ENCODE peak calls at places on chromosomes 1 and 21, in nine cellular contexts. S is mesothelial cell of epicardium; G is lower leg skin; I is heart right ventricle; R is brain microvascular endothelial cell; Q is PC-3; B is GM12865; O is CD8-positive, alpha-beta T cell; N is endothelial cell. W is an unnamed sample.

GRCh38 chr1:163544441-163544840 is 222.7 kb downstream of the NUF2 start:
- DNase-seq in R (no peak), I (no peak), S (no peak), G (no peak), B (no peak), N (no peak), Q (peak), O (no peak), W (no peak)

GRCh38 chr1:8552820-8553397 is 235.0 kb downstream of the SLC45A1 start:
- DNase-seq in B (no peak), R (no peak), N (no peak), G (no peak), Q (no peak), S (no peak), I (no peak), O (no peak), W (no peak)

GRCh38 chr1:234707641-234708040 is 97.7 kb upstream of the IRF2BP2 start:
- DNase-seq in G (no peak), R (no peak), S (no peak), O (no peak), N (no peak), Q (peak), B (no peak), I (no peak), W (no peak)

GRCh38 chr1:24275510-24275909 is 43.6 kb upstream of the GRHL3 start:
- DNase-seq in N (no peak), B (no peak), G (no peak), Q (peak), R (peak), S (no peak), I (no peak), O (no peak), W (no peak)

GRCh38 chr1:17553970-17554369 is 14.5 kb downstream of the ARHGEF10L start:
- DNase-seq in S (no peak), Q (peak), R (peak), B (peak), N (no peak), O (no peak), I (no peak), G (no peak), W (peak)

GRCh38 chr21:44556879-44557278 is 1.7 kb downstream of the KRTAP10-3 start:
- DNase-seq in B (peak), G (peak), I (no peak), O (no peak), R (no peak), S (no peak), N (no peak), Q (no peak), W (no peak)

GRCh38 chr1:67347688-67348472 is 40.2 kb downstream of the IL12RB2 start:
- DNase-seq in G (no peak), B (peak), I (peak), S (no peak), Q (peak), N (peak), R (peak), O (no peak), W (peak)

GRCh38 chr1:56301791-56302190 is 277.6 kb downstream of the PLPP3 start:
- DNase-seq in Q (peak), N (no peak), B (no peak), R (peak), O (no peak), S (no peak), I (no peak), G (no peak), W (no peak)

GRCh38 chr1:234676103-234676594 is 66.2 kb upstream of the IRF2BP2 start:
- DNase-seq in Q (peak), N (peak), S (peak), G (peak), B (peak), R (peak), I (peak), O (peak), W (peak)

GRCh38 chr1:43509740-43510375 is 20.8 kb upstream of the PTPRF start:
- DNase-seq in O (no peak), B (peak), S (no peak), G (peak), Q (peak), N (no peak), I (no peak), R (no peak), W (no peak)

GRCh38 chr1:98391175-98391574 is 270.3 kb upstream of the SNX7 start:
- DNase-seq in G (no peak), Q (no peak), S (no peak), I (no peak), N (no peak), B (no peak), O (no peak), R (no peak), W (no peak)

GRCh38 chr1:32703479-32704291 is 1.1 kb upstream of the SYNC start:
- DNase-seq in S (no peak), I (peak), G (no peak), N (no peak), Q (peak), O (no peak), B (no peak), R (peak), W (no peak)

GRCh38 chr21:23003951-23004350 is 2005.7 kb downstream of the NCAM2 start:
- DNase-seq in N (no peak), B (no peak), S (no peak), R (no peak), Q (peak), I (no peak), O (no peak), G (no peak), W (no peak)

GRCh38 chr1:22636369-22636768 is at the start of gene C1QA:
- DNase-seq in O (no peak), I (peak), S (no peak), B (no peak), G (no peak), Q (no peak), R (no peak), N (no peak), W (no peak)

GRCh38 chr1:183566026-183566425 is 24.2 kb downstream of the NCF2 start:
- DNase-seq in O (no peak), S (no peak), I (no peak), N (no peak), G (no peak), B (no peak), R (no peak), Q (no peak), W (no peak)

GRCh38 chr1:156920233-156921052 is at the start of gene LRRC71:
- DNase-seq in R (peak), S (peak), N (peak), Q (peak), O (peak), B (peak), G (peak), I (peak), W (peak)

GRCh38 chr1:86207323-86207722 is 50.8 kb upstream of the COL24A1 start:
- DNase-seq in Q (peak), I (peak), R (peak), N (no peak), B (no peak), S (no peak), O (no peak), G (no peak), W (peak)

GRCh38 chr1:221598122-221598521 is 143.8 kb downstream of the DUSP10 start:
- DNase-seq in I (no peak), S (no peak), G (no peak), R (no peak), B (no peak), Q (no peak), O (no peak), N (no peak), W (no peak)

GRCh38 chr1:14968251-14968812 is 185.2 kb upstream of the TMEM51 start:
- DNase-seq in Q (peak), N (no peak), G (peak), I (peak), S (no peak), O (no peak), R (peak), B (no peak), W (no peak)

GRCh38 chr1:91022518-91022929 is 689 bp upstream of the ZNF644 start:
- DNase-seq in I (no peak), N (no peak), Q (no peak), G (no peak), B (no peak), R (no peak), S (no peak), O (no peak), W (no peak)

GRCh38 chr1:59142663-59143487 is 154.0 kb upstream of the FGGY start:
- DNase-seq in I (no peak), B (peak), R (peak), Q (peak), S (no peak), G (no peak), N (no peak), O (no peak), W (peak)

DNA sequence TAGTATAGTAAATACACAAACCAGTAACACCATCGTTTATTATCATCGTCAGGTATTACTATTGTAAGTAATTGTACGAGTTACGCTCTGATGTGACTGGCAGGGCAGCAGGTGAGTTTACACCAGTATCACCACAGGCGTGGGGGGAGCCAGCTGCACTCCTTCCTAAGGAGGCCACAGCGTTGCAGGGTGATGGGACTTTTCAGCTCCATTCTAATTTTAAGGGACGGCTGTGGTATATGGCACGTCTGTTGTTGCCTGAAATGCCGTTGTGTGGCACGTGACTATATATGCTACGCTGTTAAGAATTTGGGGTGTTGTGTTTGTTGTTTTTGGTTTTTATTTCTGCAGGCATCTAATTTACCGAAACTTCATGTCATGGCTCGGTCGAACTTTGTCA is 164.8 kb upstream of the COL6A1 start:
- DNase-seq in Q (no peak), G (no peak), R (no peak), N (no peak), S (no peak), I (no peak), O (no peak), B (no peak), W (no peak)
- TF ChIP-seq CTCF in Q (no peak), G (no peak), R (no peak), N (no peak), S (no peak), I (no peak), O (no peak), B (no peak), W (no peak)

DNA sequence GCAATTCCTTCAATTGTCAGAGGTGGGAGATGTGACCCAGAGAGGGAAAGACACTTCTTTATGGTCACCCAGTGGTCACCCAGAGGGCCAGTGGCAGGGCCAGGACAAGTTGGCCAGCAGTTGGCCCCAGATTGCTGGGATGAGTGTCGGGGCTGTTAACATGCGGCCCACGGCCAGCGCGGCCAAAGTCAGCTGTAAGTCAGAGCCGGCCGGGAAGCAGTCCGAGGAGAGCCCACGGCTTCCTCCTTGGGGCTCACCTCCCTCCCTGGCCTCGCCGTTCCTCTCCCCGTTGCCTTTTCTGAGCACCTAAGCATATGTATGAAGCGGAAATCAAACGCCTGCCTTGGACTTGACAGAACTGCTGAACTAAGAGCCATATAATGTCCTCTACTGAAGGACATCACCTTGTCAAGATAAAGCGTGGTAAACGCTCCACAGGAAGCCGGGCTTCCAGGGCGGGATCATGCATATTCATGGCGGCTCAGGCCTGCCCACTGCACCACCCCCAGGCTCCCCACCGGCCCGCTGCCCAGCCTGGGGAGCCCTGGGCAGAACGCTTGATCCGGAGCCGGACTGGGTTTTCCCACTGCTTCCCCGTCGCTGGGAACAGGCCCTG is 245.4 kb upstream of the POU3F1 start:
- DNase-seq in Q (no peak), S (no peak), N (no peak), I (no peak), O (no peak), B (peak), G (no peak), R (no peak), W (no peak)
- TF ChIP-seq CTCF in Q (no peak), S (no peak), N (no peak), I (no peak), O (no peak), B (no peak), G (no peak), R (no peak), W (no peak)

GRCh38 chr21:31107871-31108270 is 69.6 kb upstream of the KRTAP19-8 start:
- DNase-seq in B (no peak), I (no peak), S (no peak), Q (no peak), O (no peak), G (no peak), R (no peak), N (no peak), W (no peak)

GRCh38 chr21:31107151-31107785 is 69.0 kb upstream of the KRTAP19-8 start:
- DNase-seq in R (no peak), S (no peak), I (no peak), O (no peak), B (no peak), N (no peak), Q (no peak), G (no peak), W (no peak)

GRCh38 chr21:31110430-31110829 is 72.2 kb upstream of the KRTAP19-8 start:
- DNase-seq in S (no peak), R (no peak), O (no peak), B (no peak), I (no peak), N (no peak), Q (no peak), G (no peak), W (no peak)

GRCh38 chr21:31111093-31111492 is 72.8 kb upstream of the KRTAP19-8 start:
- DNase-seq in N (no peak), B (no peak), O (no peak), S (no peak), G (no peak), Q (no peak), I (no peak), R (no peak), W (no peak)

DNA sequence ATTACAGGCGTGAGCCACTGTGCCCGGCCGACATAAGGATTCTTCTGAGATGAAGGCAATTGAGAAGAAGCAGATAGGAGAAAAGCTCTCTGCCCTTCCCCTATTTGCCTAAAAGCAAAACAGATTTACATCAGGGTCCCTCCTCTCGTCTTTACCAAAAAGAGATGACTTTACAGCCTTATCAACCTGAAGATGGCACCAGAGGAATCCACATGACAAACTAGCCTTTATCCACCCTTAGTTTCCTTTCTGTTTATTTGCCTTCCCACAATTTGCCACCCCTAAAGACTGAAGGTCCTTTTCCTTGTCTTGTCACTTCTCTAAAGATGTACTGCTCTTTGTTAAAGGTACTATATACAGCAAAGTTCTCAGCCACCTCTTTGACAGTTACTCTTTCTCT is 70.7 kb upstream of the KRTAP19-8 start:
- DNase-seq in B (peak), Q (peak), G (no peak), R (no peak), O (no peak), S (no peak), I (no peak), N (no peak), W (no peak)
- TF ChIP-seq CTCF in B (no peak), Q (peak), G (no peak), R (peak), O (peak), S (no peak), I (no peak), N (no peak), W (no peak)

DNA sequence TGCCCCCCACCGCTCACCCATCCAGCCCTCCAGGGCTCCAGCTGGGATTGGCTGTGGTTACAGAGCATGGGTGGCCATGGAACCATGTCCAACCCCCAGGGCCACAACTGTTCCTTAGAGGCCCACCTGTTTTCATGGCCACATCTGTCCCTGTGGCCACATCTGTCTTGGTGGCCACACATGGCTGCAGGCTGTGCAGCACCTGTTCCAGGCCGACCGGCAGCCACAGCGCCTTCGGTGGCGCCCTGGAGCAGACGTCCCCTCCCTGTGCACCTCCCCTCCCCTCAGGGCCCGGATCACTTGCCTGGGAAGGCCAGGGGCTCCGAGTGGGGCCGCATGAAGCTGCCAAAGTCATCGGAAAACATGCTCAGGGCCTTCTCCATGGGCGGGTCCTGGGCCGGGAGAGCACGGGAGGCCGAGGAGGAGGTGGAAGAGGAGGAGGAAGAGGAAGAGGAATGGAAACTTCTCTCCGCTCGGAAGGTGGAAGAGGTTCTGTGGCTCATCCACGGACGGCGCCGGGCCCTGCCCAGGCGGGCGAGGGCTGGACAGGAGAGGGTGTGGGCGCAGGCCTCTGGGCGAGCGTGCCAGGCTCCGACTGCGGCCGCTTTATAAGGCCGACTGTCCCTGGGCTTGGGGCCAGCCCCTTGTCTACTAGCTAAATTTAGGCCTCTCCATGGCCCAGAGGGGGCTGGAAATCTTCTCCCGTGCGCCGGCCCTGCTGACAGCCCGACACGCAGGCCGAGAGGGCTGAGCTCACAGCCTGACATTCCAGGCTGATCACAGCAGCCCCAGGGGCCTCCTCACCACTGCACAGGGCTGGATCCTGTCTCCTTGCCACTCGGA is at the start of gene HSPB7:
- DNase-seq in S (peak), I (peak), Q (no peak), B (peak), R (peak), G (peak), N (no peak), O (no peak), W (no peak)
- TF ChIP-seq CTCF in S (no peak), I (no peak), Q (no peak), B (peak), R (no peak), G (no peak), N (no peak), O (no peak), W (no peak)

GRCh38 chr1:102435483-102435882 is 438.8 kb upstream of the OLFM3 start:
- DNase-seq in G (no peak), B (no peak), R (no peak), I (no peak), O (no peak), Q (no peak), S (no peak), N (no peak), W (no peak)

GRCh38 chr1:102431253-102431652 is 434.5 kb upstream of the OLFM3 start:
- DNase-seq in S (no peak), R (no peak), N (no peak), B (peak), O (no peak), Q (no peak), G (no peak), I (no peak), W (no peak)

DNA sequence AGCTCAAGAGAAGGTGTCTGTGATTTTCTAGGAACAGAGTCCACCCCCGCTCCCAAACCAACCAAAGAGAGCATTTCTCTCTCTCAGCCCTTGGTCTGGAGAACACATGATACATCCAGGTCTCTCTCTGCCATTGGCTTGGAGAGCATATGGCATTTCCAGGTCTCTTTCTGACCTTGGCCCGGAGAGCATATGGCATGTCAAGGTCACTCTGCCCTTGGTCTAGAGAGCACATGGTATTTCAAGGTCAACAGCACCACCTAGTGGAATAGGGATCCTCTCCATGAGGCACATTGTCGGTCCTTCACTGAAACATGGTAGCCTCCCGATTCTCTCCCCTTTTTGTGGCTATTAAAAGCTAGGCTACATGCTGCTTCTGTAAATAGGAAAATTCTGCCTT is 437.7 kb upstream of the OLFM3 start:
- DNase-seq in R (no peak), S (no peak), N (peak), B (peak), I (no peak), Q (peak), O (no peak), G (no peak), W (no peak)
- TF ChIP-seq CTCF in R (peak), S (peak), N (peak), B (peak), I (no peak), Q (peak), O (no peak), G (no peak), W (no peak)

GRCh38 chr1:161020573-161021167 is at the start of gene F11R:
- DNase-seq in Q (peak), S (peak), G (peak), O (no peak), N (peak), B (peak), R (no peak), I (peak), W (peak)
- TF ChIP-seq CTCF in Q (peak), S (peak), G (no peak), O (no peak), N (peak), B (peak), R (peak), I (no peak), W (peak)

DNA sequence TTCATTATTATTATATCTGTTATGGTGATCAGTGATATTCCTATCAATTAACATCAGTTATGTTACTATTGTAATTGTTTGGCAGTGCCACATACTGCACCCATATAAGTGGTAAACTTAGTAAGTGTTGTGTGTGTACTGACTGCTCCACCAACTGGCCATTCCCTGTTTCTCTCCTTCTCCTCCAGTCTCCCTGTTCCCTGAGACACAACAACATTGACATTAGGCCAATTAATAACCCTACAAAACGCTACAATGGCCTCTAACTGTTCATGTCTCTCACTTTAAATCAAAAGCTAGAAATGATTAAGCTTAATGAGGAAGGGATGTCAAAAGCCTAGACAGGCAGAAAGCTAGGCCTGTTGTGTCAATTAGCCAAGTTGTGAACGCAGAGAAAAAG is 6.6 kb upstream of the THRAP3 start:
- DNase-seq in O (no peak), N (no peak), G (no peak), S (no peak), I (no peak), B (no peak), Q (peak), R (peak), W (peak)
- TF ChIP-seq CTCF in O (no peak), N (no peak), G (no peak), S (no peak), I (peak), B (no peak), Q (peak), R (peak), W (no peak)

DNA sequence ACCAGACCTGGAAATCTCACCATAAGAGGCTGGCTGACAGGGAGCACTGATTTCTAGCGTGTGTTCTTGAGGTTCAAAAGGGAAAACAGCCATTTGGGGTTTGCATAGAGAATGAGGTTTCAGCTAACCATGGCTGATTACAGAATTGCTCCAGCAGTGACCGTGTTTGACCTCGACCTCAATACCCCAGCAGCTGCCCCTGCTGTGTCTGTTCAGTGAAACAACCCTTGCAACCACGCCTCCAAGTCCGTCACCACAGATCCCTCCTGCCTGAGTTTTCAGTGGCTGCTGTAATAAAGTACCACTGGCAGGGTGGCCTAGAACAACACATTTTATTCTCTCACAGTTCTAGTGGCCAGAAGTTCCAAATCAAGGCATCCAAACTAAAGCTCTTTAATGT is 147.7 kb downstream of the HUNK start:
- DNase-seq in Q (no peak), O (no peak), S (no peak), I (no peak), R (no peak), G (no peak), N (no peak), B (no peak), W (no peak)
- TF ChIP-seq CTCF in Q (no peak), O (no peak), S (no peak), I (no peak), R (no peak), G (no peak), N (no peak), B (no peak), W (no peak)